ENCODE peak calls at places on chromosome 12, in four cellular contexts. One of them, this sample, is unnamed. For H3K4me1 and H3K27me3, the result is how much of the 10 kb centered on the place peaks cover.

GRCh38 chr12:94718114-94718513 is 67.8 kb upstream of the TMCC3 start:
- DNase-seq in spleen: no peak
- DNase-seq in testis: no peak
- DNase-seq in lower lobe of right lung: no peak
- DNase-seq in this sample: no peak

GRCh38 chr12:124075836-124076235 is 102.8 kb downstream of the ZNF664 start:
- DNase-seq in spleen: no peak
- DNase-seq in testis: no peak
- DNase-seq in lower lobe of right lung: no peak
- DNase-seq in this sample: no peak

GRCh38 chr12:107328442-107329133 is 235.2 kb upstream of the CRY1 start:
- DNase-seq in spleen: no peak
- DNase-seq in testis: no peak
- DNase-seq in lower lobe of right lung: no peak
- DNase-seq in this sample: peak

GRCh38 chr12:6828671-6829531 is 694 bp downstream of the P3H3 start:
- DNase-seq in spleen: peak
- DNase-seq in testis: peak
- DNase-seq in lower lobe of right lung: no peak
- DNase-seq in this sample: peak

GRCh38 chr12:80580254-80580653 is 127.2 kb upstream of the MYF6 start:
- DNase-seq in spleen: no peak
- DNase-seq in testis: no peak
- DNase-seq in lower lobe of right lung: no peak
- DNase-seq in this sample: peak

GRCh38 chr12:131057211-131057721 is 103.6 kb downstream of the ADGRD1 start:
- DNase-seq in spleen: no peak
- DNase-seq in testis: peak
- DNase-seq in lower lobe of right lung: no peak
- DNase-seq in this sample: no peak

GRCh38 chr12:25337916-25338315 is 87.2 kb upstream of the KRAS start:
- DNase-seq in spleen: no peak
- DNase-seq in testis: no peak
- DNase-seq in lower lobe of right lung: no peak
- DNase-seq in this sample: peak

GRCh38 chr12:60845696-60846095 is 1249.9 kb downstream of the SLC16A7 start:
- DNase-seq in spleen: no peak
- DNase-seq in testis: no peak
- DNase-seq in lower lobe of right lung: no peak
- DNase-seq in this sample: no peak

GRCh38 chr12:90152897-90153624 is 444.4 kb upstream of the ATP2B1 start:
- DNase-seq in spleen: no peak
- DNase-seq in testis: no peak
- DNase-seq in lower lobe of right lung: no peak
- DNase-seq in this sample: peak

GRCh38 chr12:6336079-6336858 is 5.6 kb downstream of the TNFRSF1A start:
- DNase-seq in spleen: peak
- DNase-seq in testis: peak
- DNase-seq in lower lobe of right lung: peak
- DNase-seq in this sample: peak

GRCh38 chr12:131607658-131608447 is 103.0 kb upstream of the SFSWAP start:
- DNase-seq in spleen: peak
- DNase-seq in testis: no peak
- DNase-seq in lower lobe of right lung: no peak
- DNase-seq in this sample: no peak

GRCh38 chr12:107320929-107321618 is 227.7 kb upstream of the CRY1 start:
- DNase-seq in spleen: peak
- DNase-seq in testis: peak
- DNase-seq in lower lobe of right lung: peak
- DNase-seq in this sample: peak

GRCh38 chr12:91272456-91273063 is 89.9 kb upstream of the DCN start:
- DNase-seq in spleen: no peak
- DNase-seq in testis: peak
- DNase-seq in lower lobe of right lung: peak
- DNase-seq in this sample: no peak

GRCh38 chr12:98151984-98152383 is 363.4 kb upstream of the TMPO start:
- DNase-seq in spleen: no peak
- DNase-seq in testis: no peak
- DNase-seq in lower lobe of right lung: no peak
- DNase-seq in this sample: peak

GRCh38 chr12:98149270-98149669 is 366.1 kb upstream of the TMPO start:
- DNase-seq in spleen: no peak
- DNase-seq in testis: no peak
- DNase-seq in lower lobe of right lung: no peak
- DNase-seq in this sample: no peak

GRCh38 chr12:98151105-98151504 is 364.3 kb upstream of the TMPO start:
- DNase-seq in spleen: no peak
- DNase-seq in testis: no peak
- DNase-seq in lower lobe of right lung: no peak
- DNase-seq in this sample: peak

GRCh38 chr12:98146043-98146442 is 369.3 kb upstream of the TMPO start:
- DNase-seq in spleen: no peak
- DNase-seq in testis: no peak
- DNase-seq in lower lobe of right lung: no peak
- DNase-seq in this sample: no peak

GRCh38 chr12:98146487-98146886 is 368.9 kb upstream of the TMPO start:
- DNase-seq in spleen: no peak
- DNase-seq in testis: no peak
- DNase-seq in lower lobe of right lung: no peak
- DNase-seq in this sample: no peak
- H3K4me1 ChIP-seq in spleen: under half
- H3K4me1 ChIP-seq in testis: under half
- H3K4me1 ChIP-seq in lower lobe of right lung: under half
- H3K4me1 ChIP-seq in this sample: under half

DNA sequence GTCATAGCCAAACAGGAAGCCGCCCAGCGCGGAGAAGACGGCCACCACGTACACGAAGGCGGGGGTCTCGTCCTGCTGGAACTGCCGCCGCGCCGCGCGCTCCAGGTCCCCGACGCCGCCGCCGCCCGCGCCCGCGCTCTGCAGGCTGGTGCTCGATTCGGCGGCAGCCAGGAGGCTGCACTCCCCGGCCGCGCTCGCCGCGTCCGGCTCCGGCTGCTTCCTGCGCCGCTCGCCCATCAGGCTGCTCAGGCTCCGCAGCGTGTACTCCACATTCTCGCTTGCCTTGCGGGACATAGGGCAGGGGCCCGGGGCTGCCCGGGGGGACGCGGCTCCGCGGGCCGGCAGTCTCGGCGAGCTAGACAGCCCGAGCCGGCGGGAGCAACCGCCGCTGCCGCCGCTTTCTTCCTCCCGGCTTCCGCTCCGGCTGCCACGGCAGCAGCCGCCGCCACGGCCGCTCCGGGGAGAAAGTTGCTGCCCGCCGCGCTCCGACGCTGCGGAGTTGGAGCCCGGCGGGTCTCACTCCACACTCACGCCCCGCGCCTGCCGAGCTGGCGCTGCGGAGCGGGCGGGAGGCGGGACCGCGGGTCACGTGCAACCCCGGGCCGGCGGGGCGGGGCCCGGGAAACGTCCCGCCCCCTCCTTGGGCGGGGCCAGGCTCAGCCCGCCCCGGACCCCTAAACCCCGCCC is at the start of gene SLC2A13:
- DNase-seq in spleen: peak
- DNase-seq in testis: peak
- DNase-seq in lower lobe of right lung: peak
- DNase-seq in this sample: peak
- H3K27me3 ChIP-seq in spleen: under half
- H3K27me3 ChIP-seq in testis: under half
- H3K27me3 ChIP-seq in lower lobe of right lung: under half
- H3K27me3 ChIP-seq in this sample: under half

DNA sequence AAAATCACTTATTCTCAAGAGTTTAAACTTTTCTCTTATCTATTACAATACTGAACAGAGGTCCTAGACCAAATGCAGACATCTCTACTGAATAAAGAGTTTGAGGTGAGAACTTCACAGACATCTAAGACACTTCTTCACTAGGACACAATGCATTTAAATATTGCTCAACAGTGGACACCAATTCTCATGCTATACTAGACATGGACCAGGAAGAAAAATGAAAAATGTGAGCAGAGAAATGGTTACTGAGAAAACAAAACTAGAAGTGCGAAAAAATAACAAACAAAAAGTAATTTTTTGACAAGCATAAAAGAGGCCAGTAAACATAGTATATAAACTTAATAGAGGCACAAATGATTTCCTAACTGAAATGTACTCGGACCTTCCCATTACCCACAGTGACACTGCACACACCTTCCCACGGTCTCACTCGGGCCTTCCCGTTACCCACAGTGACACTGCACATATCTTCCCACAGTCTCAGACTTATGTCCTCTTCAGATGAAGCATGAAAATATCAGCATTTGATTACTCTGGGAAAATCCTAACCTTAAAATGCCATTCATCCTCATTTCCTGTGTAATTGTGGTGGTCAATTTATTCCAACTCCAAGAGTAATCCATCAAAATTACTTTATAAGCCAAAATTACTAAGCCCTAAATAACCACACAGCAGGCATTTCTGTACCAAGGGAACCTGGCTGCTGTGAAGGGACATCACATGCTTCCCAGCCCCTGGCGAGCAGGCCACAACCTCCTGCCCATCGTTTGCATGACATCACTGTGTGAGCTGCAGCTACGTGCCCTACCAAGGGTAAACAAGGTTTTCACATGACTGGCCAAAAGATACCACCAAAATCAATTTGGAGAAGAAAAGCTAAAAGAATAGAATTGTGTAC is 6.4 kb downstream of the SLC15A4 start:
- DNase-seq in spleen: peak
- DNase-seq in testis: peak
- DNase-seq in lower lobe of right lung: peak
- DNase-seq in this sample: peak
- H3K4me1 ChIP-seq in spleen: half or more
- H3K4me1 ChIP-seq in testis: under half
- H3K4me1 ChIP-seq in lower lobe of right lung: under half
- H3K4me1 ChIP-seq in this sample: under half

GRCh38 chr12:57215668-57216013 is 953 bp upstream of the NXPH4 start:
- DNase-seq in spleen: no peak
- DNase-seq in testis: no peak
- DNase-seq in lower lobe of right lung: no peak
- DNase-seq in this sample: no peak
- H3K27me3 ChIP-seq in spleen: half or more
- H3K27me3 ChIP-seq in testis: under half
- H3K27me3 ChIP-seq in lower lobe of right lung: half or more
- H3K27me3 ChIP-seq in this sample: under half

GRCh38 chr12:122124370-122124769 is 45.8 kb downstream of the MLXIP start:
- DNase-seq in spleen: peak
- DNase-seq in testis: no peak
- DNase-seq in lower lobe of right lung: peak
- DNase-seq in this sample: no peak
- H3K4me1 ChIP-seq in spleen: half or more
- H3K4me1 ChIP-seq in testis: under half
- H3K4me1 ChIP-seq in lower lobe of right lung: under half
- H3K4me1 ChIP-seq in this sample: under half

DNA sequence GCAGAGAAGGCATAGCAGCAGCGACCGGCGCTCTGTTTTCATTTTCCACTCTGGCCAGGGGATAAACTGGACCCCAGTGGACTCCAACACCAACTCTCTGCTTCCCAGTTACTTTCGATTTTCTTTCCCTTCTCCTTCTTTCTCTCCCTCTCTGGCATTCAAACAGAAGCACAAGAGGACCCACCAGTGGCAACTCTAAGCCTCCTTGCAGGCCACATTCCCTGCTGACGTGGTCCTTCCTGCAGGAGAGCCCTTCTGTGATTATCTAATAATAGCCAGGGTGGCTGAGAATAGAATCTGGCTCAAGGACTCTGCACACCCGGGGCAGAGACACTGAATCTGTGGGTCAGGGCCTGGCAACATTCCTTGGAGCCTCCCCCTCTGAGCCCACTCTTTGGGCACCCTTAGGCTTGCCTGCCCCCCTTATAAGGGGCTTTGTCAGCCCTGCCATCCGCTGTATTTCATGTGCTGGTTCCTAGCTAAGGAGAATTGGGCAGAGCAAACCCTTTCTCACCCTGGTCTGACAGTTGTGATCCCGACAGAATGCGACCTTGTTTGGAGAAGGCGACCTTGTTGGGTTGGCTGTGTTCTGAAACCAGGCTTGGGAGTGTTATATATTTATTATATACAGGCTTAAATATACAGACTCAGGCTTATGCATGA is 8.2 kb upstream of the HOXC6 start:
- DNase-seq in spleen: no peak
- DNase-seq in testis: peak
- DNase-seq in lower lobe of right lung: no peak
- DNase-seq in this sample: no peak
- H3K27me3 ChIP-seq in spleen: half or more
- H3K27me3 ChIP-seq in testis: under half
- H3K27me3 ChIP-seq in lower lobe of right lung: half or more
- H3K27me3 ChIP-seq in this sample: under half